ENCODE peak calls at places on chromosomes 13 and 19, in seven cellular contexts. D is stimulated activated CD4-positive, alpha-beta T cell treated with anti-CD3 and anti-CD28 coated beads, Interleukin-4, amount 100 ng/mL, for 48 hours; V is GM19239; S is RWPE2; C is AG04450; L is activated CD4-positive, CD25-positive, alpha-beta regulatory T cell; M is germinal center. A is an unnamed sample.

GRCh38 chr19:58002384-58003152 is at the start of gene ZNF606:
- DNase-seq in D (peak), V (peak), L (peak), S (peak), M (peak), C (peak), A (peak)

GRCh38 chr13:41065098-41065497 is 3.8 kb downstream of the WBP4 start:
- DNase-seq in S (no peak), M (no peak), C (peak), D (no peak), V (no peak), L (no peak), A (no peak)

GRCh38 chr19:15161028-15161984 is 39.5 kb downstream of the NOTCH3 start:
- DNase-seq in D (no peak), V (peak), M (peak), C (no peak), L (no peak), S (no peak), A (peak)

GRCh38 chr13:56713656-56714055 is 427.1 kb upstream of the PRR20A start:
- DNase-seq in C (no peak), M (no peak), V (no peak), D (no peak), S (no peak), L (no peak), A (no peak)

GRCh38 chr19:32350492-32350891 is 5.1 kb downstream of the ZNF507 start:
- DNase-seq in M (no peak), D (no peak), C (no peak), S (no peak), L (no peak), V (no peak), A (no peak)

GRCh38 chr13:44876782-44877324 is 112.4 kb downstream of the NUFIP1 start:
- DNase-seq in V (no peak), D (no peak), C (no peak), S (no peak), L (no peak), M (no peak), A (no peak)

GRCh38 chr13:103839460-103839859 is 773.2 kb upstream of the SLC10A2 start:
- DNase-seq in D (no peak), C (no peak), M (no peak), L (no peak), S (no peak), V (no peak), A (no peak)

GRCh38 chr13:98033277-98034247 is 80.1 kb downstream of the IPO5 start:
- DNase-seq in C (no peak), V (no peak), M (no peak), L (no peak), D (no peak), S (no peak), A (no peak)

GRCh38 chr13:25347156-25347555 is 24.6 kb upstream of the ATP8A2 start:
- DNase-seq in V (no peak), C (no peak), M (no peak), D (no peak), L (no peak), S (no peak), A (no peak)

GRCh38 chr13:113638173-113638746 is 19.7 kb downstream of the ATP4B start:
- DNase-seq in C (no peak), D (no peak), V (no peak), M (no peak), L (no peak), S (no peak), A (no peak)

GRCh38 chr13:51848674-51849073 is 3.7 kb upstream of the TMEM272 start:
- DNase-seq in C (no peak), L (no peak), D (no peak), M (no peak), S (no peak), V (no peak), A (no peak)

GRCh38 chr19:53881482-53882390 is at the start of gene PRKCG:
- DNase-seq in M (peak), S (no peak), D (no peak), C (no peak), V (no peak), L (peak), A (peak)

GRCh38 chr13:100209857-100210580 is 121.1 kb downstream of the PCCA start:
- DNase-seq in S (no peak), M (no peak), L (no peak), V (no peak), D (no peak), C (no peak), A (no peak)

GRCh38 chr13:30561506-30561905 is 56.2 kb upstream of the USPL1 start:
- DNase-seq in S (no peak), D (no peak), V (no peak), C (no peak), M (no peak), L (no peak), A (no peak)

GRCh38 chr19:38667552-38668205 is 20.2 kb downstream of the ACTN4 start:
- DNase-seq in C (no peak), S (no peak), M (peak), L (no peak), V (no peak), D (no peak), A (no peak)

GRCh38 chr13:112904436-112904960 is 64.5 kb upstream of the MCF2L start:
- DNase-seq in C (no peak), V (no peak), D (no peak), S (peak), L (no peak), M (no peak), A (no peak)

GRCh38 chr19:54190942-54191670 is at the start of gene TSEN34:
- DNase-seq in V (no peak), L (peak), D (peak), S (no peak), M (peak), C (no peak), A (peak)

GRCh38 chr13:42038661-42039456 is 9.6 kb upstream of the DGKH start:
- DNase-seq in S (no peak), M (no peak), C (no peak), L (no peak), D (no peak), V (no peak), A (no peak)

GRCh38 chr13:111456452-111457230 is 136.2 kb downstream of the TEX29 start:
- DNase-seq in S (no peak), M (no peak), V (no peak), D (no peak), C (no peak), L (no peak), A (no peak)

GRCh38 chr19:17026706-17027427 is at the start of gene CPAMD8:
- DNase-seq in L (no peak), C (no peak), V (no peak), M (no peak), S (no peak), D (no peak), A (no peak)

GRCh38 chr13:113304121-113304520 is 7.1 kb downstream of the LAMP1 start:
- DNase-seq in V (no peak), S (no peak), D (no peak), M (no peak), C (no peak), L (no peak), A (no peak)

GRCh38 chr13:28034256-28034655 is 45.8 kb upstream of the URAD start:
- DNase-seq in S (no peak), D (no peak), C (no peak), V (no peak), M (no peak), L (no peak), A (no peak)

GRCh38 chr13:89740994-89741678 is 1606.4 kb upstream of the MIR17HG start:
- DNase-seq in L (no peak), C (no peak), V (no peak), D (no peak), M (no peak), S (peak), A (no peak)

GRCh38 chr13:43905435-43906031 is 25.8 kb downstream of the LACC1 start:
- DNase-seq in L (no peak), D (no peak), M (peak), V (peak), S (no peak), C (peak), A (peak)

A was measured in GM13977.